ENCODE peak calls at places on chromosomes 5 and 9, in ten cellular contexts. One of them, this sample, is unnamed.

GRCh38 chr9:126947529-126947928 is 32.9 kb downstream of the RALGPS1 start:
- DNase-seq in effector CD8-positive, alpha-beta T cell: no peak
- DNase-seq in NCI-H82: peak; percentile 30
- DNase-seq in cerebellar cortex: no peak
- DNase-seq in CD4-positive, alpha-beta T cell: no peak
- DNase-seq in SW480: peak; percentile 25
- DNase-seq in NCI-H1436: no peak
- DNase-seq in activated naive CD8-positive, alpha-beta T cell treated with anti-CD3 and anti-CD28 coated beads, Interleukin-2, amount 50 U/mL, for 16 hours: no peak
- DNase-seq in GM03348: no peak
- DNase-seq in Right ventricle myocardium superior: no peak
- DNase-seq in this sample: no peak

GRCh38 chr9:136323420-136323819 is 3.9 kb upstream of the GPSM1 start:
- DNase-seq in activated naive CD8-positive, alpha-beta T cell treated with anti-CD3 and anti-CD28 coated beads, Interleukin-2, amount 50 U/mL, for 16 hours: no peak
- DNase-seq in NCI-H1436: no peak
- DNase-seq in SW480: peak; percentile 49
- DNase-seq in Right ventricle myocardium superior: no peak
- DNase-seq in cerebellar cortex: peak; percentile 49
- DNase-seq in effector CD8-positive, alpha-beta T cell: no peak
- DNase-seq in CD4-positive, alpha-beta T cell: no peak
- DNase-seq in NCI-H82: no peak
- DNase-seq in GM03348: no peak
- DNase-seq in this sample: no peak

GRCh38 chr5:170330568-170331054 is 33.0 kb upstream of the LCP2 start:
- DNase-seq in NCI-H1436: no peak
- DNase-seq in CD4-positive, alpha-beta T cell: no peak
- DNase-seq in SW480: no peak
- DNase-seq in NCI-H82: no peak
- DNase-seq in effector CD8-positive, alpha-beta T cell: no peak
- DNase-seq in Right ventricle myocardium superior: no peak
- DNase-seq in activated naive CD8-positive, alpha-beta T cell treated with anti-CD3 and anti-CD28 coated beads, Interleukin-2, amount 50 U/mL, for 16 hours: no peak
- DNase-seq in cerebellar cortex: no peak
- DNase-seq in GM03348: no peak
- DNase-seq in this sample: peak; percentile 84

GRCh38 chr9:108860354-108860753 is 1.7 kb upstream of the ACTL7A start:
- DNase-seq in NCI-H82: no peak
- DNase-seq in effector CD8-positive, alpha-beta T cell: no peak
- DNase-seq in GM03348: no peak
- DNase-seq in SW480: no peak
- DNase-seq in activated naive CD8-positive, alpha-beta T cell treated with anti-CD3 and anti-CD28 coated beads, Interleukin-2, amount 50 U/mL, for 16 hours: no peak
- DNase-seq in NCI-H1436: no peak
- DNase-seq in Right ventricle myocardium superior: no peak
- DNase-seq in cerebellar cortex: no peak
- DNase-seq in CD4-positive, alpha-beta T cell: no peak
- DNase-seq in this sample: no peak

GRCh38 chr5:172443441-172444109 is 10.8 kb downstream of the SH3PXD2B start:
- DNase-seq in SW480: peak; percentile 79
- DNase-seq in NCI-H82: peak; percentile 89
- DNase-seq in cerebellar cortex: peak; percentile 91
- DNase-seq in CD4-positive, alpha-beta T cell: no peak
- DNase-seq in effector CD8-positive, alpha-beta T cell: no peak
- DNase-seq in activated naive CD8-positive, alpha-beta T cell treated with anti-CD3 and anti-CD28 coated beads, Interleukin-2, amount 50 U/mL, for 16 hours: no peak
- DNase-seq in GM03348: peak; percentile 85
- DNase-seq in Right ventricle myocardium superior: peak; percentile 91
- DNase-seq in NCI-H1436: no peak
- DNase-seq in this sample: peak; percentile 78

GRCh38 chr5:153358315-153358976 is 132.0 kb upstream of the GRIA1 start:
- DNase-seq in SW480: no peak
- DNase-seq in activated naive CD8-positive, alpha-beta T cell treated with anti-CD3 and anti-CD28 coated beads, Interleukin-2, amount 50 U/mL, for 16 hours: no peak
- DNase-seq in CD4-positive, alpha-beta T cell: no peak
- DNase-seq in NCI-H1436: no peak
- DNase-seq in Right ventricle myocardium superior: no peak
- DNase-seq in GM03348: no peak
- DNase-seq in effector CD8-positive, alpha-beta T cell: no peak
- DNase-seq in cerebellar cortex: no peak
- DNase-seq in NCI-H82: no peak
- DNase-seq in this sample: no peak

GRCh38 chr9:12494411-12494810 is 198.8 kb upstream of the TYRP1 start:
- DNase-seq in NCI-H1436: no peak
- DNase-seq in GM03348: no peak
- DNase-seq in Right ventricle myocardium superior: no peak
- DNase-seq in CD4-positive, alpha-beta T cell: no peak
- DNase-seq in SW480: no peak
- DNase-seq in cerebellar cortex: no peak
- DNase-seq in NCI-H82: no peak
- DNase-seq in activated naive CD8-positive, alpha-beta T cell treated with anti-CD3 and anti-CD28 coated beads, Interleukin-2, amount 50 U/mL, for 16 hours: no peak
- DNase-seq in effector CD8-positive, alpha-beta T cell: no peak
- DNase-seq in this sample: no peak

GRCh38 chr5:115986358-115986757 is 24.1 kb downstream of the LVRN start:
- DNase-seq in GM03348: peak; percentile 45
- DNase-seq in activated naive CD8-positive, alpha-beta T cell treated with anti-CD3 and anti-CD28 coated beads, Interleukin-2, amount 50 U/mL, for 16 hours: no peak
- DNase-seq in effector CD8-positive, alpha-beta T cell: no peak
- DNase-seq in CD4-positive, alpha-beta T cell: no peak
- DNase-seq in SW480: no peak
- DNase-seq in NCI-H82: no peak
- DNase-seq in cerebellar cortex: no peak
- DNase-seq in NCI-H1436: no peak
- DNase-seq in Right ventricle myocardium superior: no peak
- DNase-seq in this sample: no peak

GRCh38 chr9:134725605-134725940 is 84.0 kb downstream of the COL5A1 start:
- DNase-seq in NCI-H82: no peak
- DNase-seq in cerebellar cortex: no peak
- DNase-seq in Right ventricle myocardium superior: no peak
- DNase-seq in SW480: no peak
- DNase-seq in activated naive CD8-positive, alpha-beta T cell treated with anti-CD3 and anti-CD28 coated beads, Interleukin-2, amount 50 U/mL, for 16 hours: no peak
- DNase-seq in CD4-positive, alpha-beta T cell: no peak
- DNase-seq in GM03348: no peak
- DNase-seq in effector CD8-positive, alpha-beta T cell: no peak
- DNase-seq in NCI-H1436: no peak
- DNase-seq in this sample: no peak

GRCh38 chr5:10145922-10146321 is 103.8 kb downstream of the ATPSCKMT start:
- DNase-seq in GM03348: peak; percentile 50
- DNase-seq in NCI-H1436: no peak
- DNase-seq in Right ventricle myocardium superior: no peak
- DNase-seq in NCI-H82: peak; percentile 16
- DNase-seq in SW480: peak; percentile 57
- DNase-seq in CD4-positive, alpha-beta T cell: no peak
- DNase-seq in cerebellar cortex: peak; percentile 35
- DNase-seq in activated naive CD8-positive, alpha-beta T cell treated with anti-CD3 and anti-CD28 coated beads, Interleukin-2, amount 50 U/mL, for 16 hours: no peak
- DNase-seq in effector CD8-positive, alpha-beta T cell: no peak
- DNase-seq in this sample: no peak

GRCh38 chr9:128033609-128034008 is 33.5 kb downstream of the NAIF1 start:
- DNase-seq in cerebellar cortex: no peak
- DNase-seq in CD4-positive, alpha-beta T cell: no peak
- DNase-seq in GM03348: no peak
- DNase-seq in activated naive CD8-positive, alpha-beta T cell treated with anti-CD3 and anti-CD28 coated beads, Interleukin-2, amount 50 U/mL, for 16 hours: no peak
- DNase-seq in Right ventricle myocardium superior: no peak
- DNase-seq in SW480: no peak
- DNase-seq in effector CD8-positive, alpha-beta T cell: no peak
- DNase-seq in NCI-H1436: no peak
- DNase-seq in NCI-H82: peak; percentile 51
- DNase-seq in this sample: no peak

GRCh38 chr5:74575741-74576538 is 64.6 kb downstream of the ENC1 start:
- DNase-seq in SW480: peak; percentile 57
- DNase-seq in Right ventricle myocardium superior: no peak
- DNase-seq in activated naive CD8-positive, alpha-beta T cell treated with anti-CD3 and anti-CD28 coated beads, Interleukin-2, amount 50 U/mL, for 16 hours: no peak
- DNase-seq in cerebellar cortex: no peak
- DNase-seq in NCI-H82: no peak
- DNase-seq in effector CD8-positive, alpha-beta T cell: no peak
- DNase-seq in NCI-H1436: peak; percentile 30
- DNase-seq in GM03348: peak; percentile 75
- DNase-seq in CD4-positive, alpha-beta T cell: no peak
- DNase-seq in this sample: no peak

GRCh38 chr5:141825836-141826560 is 52.2 kb downstream of the PCDH1 start:
- DNase-seq in activated naive CD8-positive, alpha-beta T cell treated with anti-CD3 and anti-CD28 coated beads, Interleukin-2, amount 50 U/mL, for 16 hours: no peak
- DNase-seq in GM03348: peak; percentile 38
- DNase-seq in SW480: no peak
- DNase-seq in NCI-H82: peak; percentile 37
- DNase-seq in cerebellar cortex: no peak
- DNase-seq in CD4-positive, alpha-beta T cell: no peak
- DNase-seq in NCI-H1436: no peak
- DNase-seq in Right ventricle myocardium superior: no peak
- DNase-seq in effector CD8-positive, alpha-beta T cell: no peak
- DNase-seq in this sample: no peak

GRCh38 chr5:175444905-175445456 is 999 bp upstream of the DRD1 start:
- DNase-seq in NCI-H82: no peak
- DNase-seq in activated naive CD8-positive, alpha-beta T cell treated with anti-CD3 and anti-CD28 coated beads, Interleukin-2, amount 50 U/mL, for 16 hours: no peak
- DNase-seq in effector CD8-positive, alpha-beta T cell: no peak
- DNase-seq in cerebellar cortex: no peak
- DNase-seq in CD4-positive, alpha-beta T cell: no peak
- DNase-seq in Right ventricle myocardium superior: no peak
- DNase-seq in GM03348: peak; percentile 6
- DNase-seq in SW480: no peak
- DNase-seq in NCI-H1436: no peak
- DNase-seq in this sample: no peak

GRCh38 chr5:452856-453710 is 10.1 kb downstream of the EXOC3 start:
- DNase-seq in NCI-H1436: no peak
- DNase-seq in Right ventricle myocardium superior: peak; percentile 27
- DNase-seq in SW480: no peak
- DNase-seq in activated naive CD8-positive, alpha-beta T cell treated with anti-CD3 and anti-CD28 coated beads, Interleukin-2, amount 50 U/mL, for 16 hours: no peak
- DNase-seq in CD4-positive, alpha-beta T cell: no peak
- DNase-seq in effector CD8-positive, alpha-beta T cell: no peak
- DNase-seq in NCI-H82: no peak
- DNase-seq in cerebellar cortex: no peak
- DNase-seq in GM03348: no peak
- DNase-seq in this sample: peak; percentile 69